ENCODE peak calls at places on chromosomes 5 and 9, in four cellular contexts. One of them, this sample, is unnamed.

GRCh38 chr9:106019017-106019692 is 324.8 kb downstream of the TMEM38B start:
- DNase-seq in AML-193: no peak
- DNase-seq in GM12891: no peak
- DNase-seq in astrocyte: no peak
- DNase-seq in this sample: no peak

GRCh38 chr9:23611874-23612273 is 214.2 kb downstream of the ELAVL2 start:
- DNase-seq in AML-193: no peak
- DNase-seq in GM12891: no peak
- DNase-seq in astrocyte: peak
- DNase-seq in this sample: no peak

GRCh38 chr5:34045996-34046395 is 3.0 kb upstream of the C1QTNF3 start:
- DNase-seq in AML-193: no peak
- DNase-seq in GM12891: no peak
- DNase-seq in astrocyte: peak
- DNase-seq in this sample: no peak

GRCh38 chr5:176418251-176418650 is 1.9 kb upstream of the CLTB start:
- DNase-seq in AML-193: no peak
- DNase-seq in GM12891: no peak
- DNase-seq in astrocyte: peak
- DNase-seq in this sample: no peak

GRCh38 chr9:21017092-21017491 is 14.3 kb downstream of the HACD4 start:
- DNase-seq in AML-193: no peak
- DNase-seq in GM12891: no peak
- DNase-seq in astrocyte: peak
- DNase-seq in this sample: no peak

GRCh38 chr5:89917112-89917511 is 492.4 kb downstream of the CETN3 start:
- DNase-seq in AML-193: no peak
- DNase-seq in GM12891: no peak
- DNase-seq in astrocyte: no peak
- DNase-seq in this sample: no peak

GRCh38 chr5:149345892-149346222 is 558 bp downstream of the GRPEL2 start:
- DNase-seq in AML-193: peak
- DNase-seq in GM12891: no peak
- DNase-seq in astrocyte: peak
- DNase-seq in this sample: peak

GRCh38 chr5:79806741-79807140 is 117.1 kb downstream of the CMYA5 start:
- DNase-seq in AML-193: no peak
- DNase-seq in GM12891: no peak
- DNase-seq in astrocyte: no peak
- DNase-seq in this sample: no peak

GRCh38 chr5:159133041-159133741 is 33.5 kb upstream of the EBF1 start:
- DNase-seq in AML-193: peak
- DNase-seq in GM12891: no peak
- DNase-seq in astrocyte: peak
- DNase-seq in this sample: peak

GRCh38 chr5:38532165-38532669 is 24.2 kb downstream of the LIFR start:
- DNase-seq in AML-193: no peak
- DNase-seq in GM12891: no peak
- DNase-seq in astrocyte: no peak
- DNase-seq in this sample: peak

GRCh38 chr5:42595597-42595996 is 161.0 kb upstream of the CCDC152 start:
- DNase-seq in AML-193: no peak
- DNase-seq in GM12891: no peak
- DNase-seq in astrocyte: no peak
- DNase-seq in this sample: no peak

GRCh38 chr5:99177796-99178195 is 249.0 kb upstream of the CHD1 start:
- DNase-seq in AML-193: no peak
- DNase-seq in GM12891: no peak
- DNase-seq in astrocyte: no peak
- DNase-seq in this sample: no peak

GRCh38 chr5:137325721-137326120 is 173.4 kb downstream of the SPOCK1 start:
- DNase-seq in AML-193: no peak
- DNase-seq in GM12891: no peak
- DNase-seq in astrocyte: no peak
- DNase-seq in this sample: no peak

GRCh38 chr9:4489919-4490704 is at the start of gene SLC1A1:
- DNase-seq in AML-193: no peak
- DNase-seq in GM12891: peak
- DNase-seq in astrocyte: peak
- DNase-seq in this sample: no peak

GRCh38 chr5:146849694-146850093 is 28.9 kb downstream of the PPP2R2B start:
- DNase-seq in AML-193: no peak
- DNase-seq in GM12891: no peak
- DNase-seq in astrocyte: no peak
- DNase-seq in this sample: no peak

GRCh38 chr5:177483994-177484901 is 10.8 kb upstream of the DBN1 start:
- DNase-seq in AML-193: no peak
- DNase-seq in GM12891: no peak
- DNase-seq in astrocyte: no peak
- DNase-seq in this sample: no peak

GRCh38 chr9:77649109-77649812 is 1.1 kb upstream of the GNA14 start:
- DNase-seq in AML-193: peak
- DNase-seq in GM12891: no peak
- DNase-seq in astrocyte: peak
- DNase-seq in this sample: no peak

GRCh38 chr5:9533096-9533495 is 12.8 kb downstream of the SEMA5A start:
- DNase-seq in AML-193: no peak
- DNase-seq in GM12891: no peak
- DNase-seq in astrocyte: peak
- DNase-seq in this sample: no peak

GRCh38 chr5:96717874-96718273 is 55.7 kb downstream of the CAST start:
- DNase-seq in AML-193: no peak
- DNase-seq in GM12891: no peak
- DNase-seq in astrocyte: no peak
- DNase-seq in this sample: no peak

GRCh38 chr5:147472669-147473131 is 37.2 kb downstream of the DPYSL3 start:
- DNase-seq in AML-193: no peak
- DNase-seq in GM12891: no peak
- DNase-seq in astrocyte: no peak
- DNase-seq in this sample: no peak

GRCh38 chr9:75146229-75146628 is 57.9 kb downstream of the OSTF1 start:
- DNase-seq in AML-193: no peak
- DNase-seq in GM12891: no peak
- DNase-seq in astrocyte: peak
- DNase-seq in this sample: no peak

GRCh38 chr9:109914280-109915027 is 134.5 kb downstream of the PALM2AKAP2 start:
- DNase-seq in AML-193: no peak
- DNase-seq in GM12891: no peak
- DNase-seq in astrocyte: peak
- DNase-seq in this sample: peak